ENCODE peak calls at places on chromosome 20, in four cellular contexts. One of them, this sample, is unnamed.

GRCh38 chr20:35332540-35333200 is 40.4 kb upstream of the FAM83C start:
- DNase-seq in GM13976: no peak
- DNase-seq in brain microvascular endothelial cell: no peak
- DNase-seq in ascending aorta: no peak
- DNase-seq in this sample: no peak

GRCh38 chr20:36482044-36482473 is 59.3 kb upstream of the MYL9 start:
- DNase-seq in GM13976: no peak
- DNase-seq in brain microvascular endothelial cell: no peak
- DNase-seq in ascending aorta: peak
- DNase-seq in this sample: no peak

GRCh38 chr20:36607586-36608387 is 2.2 kb downstream of the RAB5IF start:
- DNase-seq in GM13976: no peak
- DNase-seq in brain microvascular endothelial cell: no peak
- DNase-seq in ascending aorta: no peak
- DNase-seq in this sample: no peak

GRCh38 chr20:46544576-46544975 is 5.9 kb downstream of the OCSTAMP start:
- DNase-seq in GM13976: no peak
- DNase-seq in brain microvascular endothelial cell: no peak
- DNase-seq in ascending aorta: no peak
- DNase-seq in this sample: no peak

GRCh38 chr20:61886721-61887658 is 178.7 kb downstream of the TAF4 start:
- DNase-seq in GM13976: peak
- DNase-seq in brain microvascular endothelial cell: peak
- DNase-seq in ascending aorta: no peak
- DNase-seq in this sample: no peak

GRCh38 chr20:3744806-3745685 is 12.6 kb downstream of the HSPA12B start:
- DNase-seq in GM13976: peak
- DNase-seq in brain microvascular endothelial cell: peak
- DNase-seq in ascending aorta: no peak
- DNase-seq in this sample: peak

GRCh38 chr20:3785240-3786125 is 1.1 kb downstream of the CENPB start:
- DNase-seq in GM13976: no peak
- DNase-seq in brain microvascular endothelial cell: no peak
- DNase-seq in ascending aorta: no peak
- DNase-seq in this sample: no peak

GRCh38 chr20:45485388-45485787 is 15.8 kb downstream of the WFDC2 start:
- DNase-seq in GM13976: no peak
- DNase-seq in brain microvascular endothelial cell: no peak
- DNase-seq in ascending aorta: no peak
- DNase-seq in this sample: no peak

GRCh38 chr20:32539817-32540675 is 45.1 kb downstream of the NOL4L start:
- DNase-seq in GM13976: no peak
- DNase-seq in brain microvascular endothelial cell: no peak
- DNase-seq in ascending aorta: no peak
- DNase-seq in this sample: peak

GRCh38 chr20:571754-572331 is 28.3 kb upstream of the CSNK2A1 start:
- DNase-seq in GM13976: no peak
- DNase-seq in brain microvascular endothelial cell: no peak
- DNase-seq in ascending aorta: no peak
- DNase-seq in this sample: no peak

GRCh38 chr20:33811763-33812672 is 870 bp downstream of the CHMP4B start:
- DNase-seq in GM13976: no peak
- DNase-seq in brain microvascular endothelial cell: peak
- DNase-seq in ascending aorta: peak
- DNase-seq in this sample: peak

GRCh38 chr20:35871311-35871771 is 83.0 kb downstream of the SCAND1 start:
- DNase-seq in GM13976: no peak
- DNase-seq in brain microvascular endothelial cell: peak
- DNase-seq in ascending aorta: no peak
- DNase-seq in this sample: no peak

GRCh38 chr20:29878777-29879442 is 1378.6 kb upstream of the DEFB115 start:
- DNase-seq in GM13976: peak
- DNase-seq in brain microvascular endothelial cell: no peak
- DNase-seq in ascending aorta: no peak
- DNase-seq in this sample: no peak

GRCh38 chr20:4713401-4713800 is 8.3 kb upstream of the PRND start:
- DNase-seq in GM13976: no peak
- DNase-seq in brain microvascular endothelial cell: no peak
- DNase-seq in ascending aorta: no peak
- DNase-seq in this sample: no peak

GRCh38 chr20:3759316-3759715 is 8.2 kb downstream of the ADISSP start:
- DNase-seq in GM13976: no peak
- DNase-seq in brain microvascular endothelial cell: no peak
- DNase-seq in ascending aorta: no peak
- DNase-seq in this sample: no peak

GRCh38 chr20:34249291-34249690 is 8.1 kb downstream of the ASIP start:
- DNase-seq in GM13976: peak
- DNase-seq in brain microvascular endothelial cell: peak
- DNase-seq in ascending aorta: no peak
- DNase-seq in this sample: no peak

GRCh38 chr20:13717631-13718044 is 67.1 kb downstream of the ESF1 start:
- DNase-seq in GM13976: peak
- DNase-seq in brain microvascular endothelial cell: no peak
- DNase-seq in ascending aorta: no peak
- DNase-seq in this sample: no peak

GRCh38 chr20:32762754-32763201 is 593 bp downstream of the DNMT3B start:
- DNase-seq in GM13976: peak
- DNase-seq in brain microvascular endothelial cell: no peak
- DNase-seq in ascending aorta: no peak
- DNase-seq in this sample: no peak

GRCh38 chr20:48592107-48592940 is 235.5 kb downstream of the PREX1 start:
- DNase-seq in GM13976: no peak
- DNase-seq in brain microvascular endothelial cell: no peak
- DNase-seq in ascending aorta: no peak
- DNase-seq in this sample: no peak

GRCh38 chr20:38426006-38426405 is 9.1 kb downstream of the SNHG17 start:
- DNase-seq in GM13976: no peak
- DNase-seq in brain microvascular endothelial cell: peak
- DNase-seq in ascending aorta: no peak
- DNase-seq in this sample: no peak

GRCh38 chr20:46835418-46835817 is 59.2 kb upstream of the EYA2 start:
- DNase-seq in GM13976: no peak
- DNase-seq in brain microvascular endothelial cell: peak
- DNase-seq in ascending aorta: no peak
- DNase-seq in this sample: no peak

GRCh38 chr20:40563296-40563950 is 125.6 kb downstream of the MAFB start:
- DNase-seq in GM13976: no peak
- DNase-seq in brain microvascular endothelial cell: peak
- DNase-seq in ascending aorta: no peak
- DNase-seq in this sample: no peak

GRCh38 chr20:44910690-44911262 is 916 bp downstream of the PABPC1L start:
- DNase-seq in GM13976: no peak
- DNase-seq in brain microvascular endothelial cell: no peak
- DNase-seq in ascending aorta: no peak
- DNase-seq in this sample: no peak

GRCh38 chr20:40728996-40729395 is 40.0 kb upstream of the MAFB start:
- DNase-seq in GM13976: no peak
- DNase-seq in brain microvascular endothelial cell: no peak
- DNase-seq in ascending aorta: no peak
- DNase-seq in this sample: no peak

GRCh38 chr20:63908008-63908682 is 13.2 kb downstream of the DNAJC5 start:
- DNase-seq in GM13976: peak
- DNase-seq in brain microvascular endothelial cell: no peak
- DNase-seq in ascending aorta: no peak
- DNase-seq in this sample: no peak

GRCh38 chr20:35617397-35618031 is 1.9 kb downstream of the SPAG4 start:
- DNase-seq in GM13976: peak
- DNase-seq in brain microvascular endothelial cell: peak
- DNase-seq in ascending aorta: peak
- DNase-seq in this sample: peak

GRCh38 chr20:62258499-62259293 is 20.4 kb downstream of the OSBPL2 start:
- DNase-seq in GM13976: no peak
- DNase-seq in brain microvascular endothelial cell: peak
- DNase-seq in ascending aorta: no peak
- DNase-seq in this sample: no peak

GRCh38 chr20:59010995-59011873 is 4.2 kb upstream of the CTSZ start:
- DNase-seq in GM13976: no peak
- DNase-seq in brain microvascular endothelial cell: peak
- DNase-seq in ascending aorta: no peak
- DNase-seq in this sample: no peak

GRCh38 chr20:50281831-50282591 is 91.4 kb downstream of the CEBPB start:
- DNase-seq in GM13976: no peak
- DNase-seq in brain microvascular endothelial cell: no peak
- DNase-seq in ascending aorta: no peak
- DNase-seq in this sample: no peak
- TF ChIP-seq CTCF in GM13976: no peak
- TF ChIP-seq CTCF in brain microvascular endothelial cell: peak
- TF ChIP-seq CTCF in ascending aorta: no peak
- TF ChIP-seq CTCF in this sample: no peak

DNA sequence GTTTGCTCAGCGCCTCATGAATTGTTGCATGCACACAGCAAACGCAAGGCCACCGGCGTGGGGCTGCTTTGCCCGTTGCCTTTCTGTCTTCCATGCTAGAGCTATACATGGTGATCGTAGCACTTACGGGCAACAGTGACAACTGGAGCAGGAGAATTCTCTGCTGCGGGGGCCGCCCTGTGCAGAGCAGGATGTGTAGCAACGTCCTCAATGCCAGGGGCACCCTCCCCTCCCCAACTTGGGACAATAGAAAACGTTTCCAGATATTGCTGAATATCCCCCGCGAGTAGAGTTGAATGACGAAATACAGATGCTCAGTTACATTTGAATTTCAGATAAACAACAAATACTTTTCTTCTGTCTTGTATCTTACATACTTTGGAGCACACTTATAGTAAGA is 198.7 kb downstream of the TFAP2C start:
- DNase-seq in GM13976: no peak
- DNase-seq in brain microvascular endothelial cell: no peak
- DNase-seq in ascending aorta: no peak
- DNase-seq in this sample: no peak
- TF ChIP-seq CTCF in GM13976: no peak
- TF ChIP-seq CTCF in brain microvascular endothelial cell: no peak
- TF ChIP-seq CTCF in ascending aorta: no peak
- TF ChIP-seq CTCF in this sample: no peak

DNA sequence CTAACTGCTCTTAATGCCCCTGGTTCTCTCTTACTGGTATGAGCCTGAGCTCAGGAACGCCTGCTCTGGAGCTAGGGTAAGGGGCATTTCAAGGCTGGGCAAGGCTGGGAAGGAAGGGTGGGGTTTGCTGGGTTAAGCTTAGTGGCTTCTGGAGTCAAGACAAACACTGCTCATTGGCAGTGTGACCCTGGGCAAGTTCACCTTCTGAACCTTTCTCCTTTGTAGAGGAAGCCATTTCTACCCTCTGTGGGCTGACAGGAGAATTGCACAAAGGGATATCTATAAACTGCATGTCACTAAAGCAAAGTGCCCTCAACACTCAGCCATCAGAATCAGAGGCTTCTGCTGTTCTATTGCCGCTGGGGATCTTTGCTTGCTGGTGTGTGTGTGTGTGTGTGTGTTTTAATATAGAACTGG is 20.3 kb upstream of the LRRN4 start:
- DNase-seq in GM13976: no peak
- DNase-seq in brain microvascular endothelial cell: no peak
- DNase-seq in ascending aorta: no peak
- DNase-seq in this sample: no peak
- TF ChIP-seq CTCF in GM13976: peak
- TF ChIP-seq CTCF in brain microvascular endothelial cell: peak
- TF ChIP-seq CTCF in ascending aorta: no peak
- TF ChIP-seq CTCF in this sample: no peak

GRCh38 chr20:23339986-23340385 is 10.6 kb upstream of the NXT1 start:
- DNase-seq in GM13976: no peak
- DNase-seq in brain microvascular endothelial cell: no peak
- DNase-seq in ascending aorta: no peak
- DNase-seq in this sample: no peak

GRCh38 chr20:23341073-23341472 is 9.5 kb upstream of the NXT1 start:
- DNase-seq in GM13976: no peak
- DNase-seq in brain microvascular endothelial cell: no peak
- DNase-seq in ascending aorta: no peak
- DNase-seq in this sample: no peak

GRCh38 chr20:23340524-23340923 is 10.1 kb upstream of the NXT1 start:
- DNase-seq in GM13976: peak
- DNase-seq in brain microvascular endothelial cell: peak
- DNase-seq in ascending aorta: no peak
- DNase-seq in this sample: no peak

GRCh38 chr20:23344336-23344735 is 6.3 kb upstream of the NXT1 start:
- DNase-seq in GM13976: no peak
- DNase-seq in brain microvascular endothelial cell: no peak
- DNase-seq in ascending aorta: no peak
- DNase-seq in this sample: no peak

GRCh38 chr20:23343590-23343989 is 7.0 kb upstream of the NXT1 start:
- DNase-seq in GM13976: no peak
- DNase-seq in brain microvascular endothelial cell: no peak
- DNase-seq in ascending aorta: no peak
- DNase-seq in this sample: no peak
- TF ChIP-seq CTCF in GM13976: no peak
- TF ChIP-seq CTCF in brain microvascular endothelial cell: no peak
- TF ChIP-seq CTCF in ascending aorta: no peak
- TF ChIP-seq CTCF in this sample: no peak

DNA sequence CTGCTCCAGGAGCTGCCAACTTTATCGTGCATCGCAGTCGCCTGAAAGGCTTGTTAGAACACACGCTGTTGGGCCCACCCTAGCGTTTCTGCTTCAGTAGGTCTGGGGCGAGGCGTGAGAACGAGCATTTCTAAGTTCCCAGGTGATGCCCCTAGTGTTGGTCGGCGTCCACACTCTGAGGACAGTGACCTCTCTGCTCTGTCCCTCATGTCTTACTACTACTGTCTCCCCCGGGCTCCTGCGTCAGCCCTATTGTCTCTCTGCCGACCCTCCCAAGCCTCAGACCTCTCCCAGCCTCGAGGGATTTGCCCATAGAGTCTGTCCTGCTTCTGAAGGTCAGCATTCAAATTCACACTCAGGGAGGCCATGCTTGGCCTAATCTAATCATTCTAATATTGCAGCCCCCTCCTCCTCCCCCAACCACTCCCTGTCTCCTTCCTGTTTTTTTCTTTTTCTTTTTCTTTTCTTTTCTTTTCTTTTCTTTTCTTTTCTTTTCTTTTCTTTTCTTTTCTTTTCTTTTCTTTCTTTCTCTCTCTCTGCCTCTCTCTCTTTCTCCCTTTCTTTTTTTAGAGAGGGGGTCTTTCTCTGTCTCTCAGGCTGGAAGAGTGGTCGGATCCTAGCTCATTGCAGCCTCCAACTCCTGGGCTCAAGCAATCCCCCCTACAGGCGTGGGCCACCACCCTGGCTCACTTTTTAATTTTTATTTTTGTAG is 873 bp upstream of the ZFP64 start:
- DNase-seq in GM13976: peak
- DNase-seq in brain microvascular endothelial cell: no peak
- DNase-seq in ascending aorta: no peak
- DNase-seq in this sample: no peak
- TF ChIP-seq CTCF in GM13976: peak
- TF ChIP-seq CTCF in brain microvascular endothelial cell: peak
- TF ChIP-seq CTCF in ascending aorta: no peak
- TF ChIP-seq CTCF in this sample: no peak